ENCODE peak calls at places on chromosomes 7 and 10, in eight cellular contexts. One of them, this sample, is unnamed.

GRCh38 chr10:14918964-14919363 is 34.9 kb downstream of the DCLRE1C start:
- DNase-seq in left lung: no peak
- DNase-seq in GM13976: peak; percentile 26
- DNase-seq in GM12878: no peak
- DNase-seq in A673: no peak
- DNase-seq in glutamatergic neuron: no peak
- DNase-seq in endothelial cell: no peak
- DNase-seq in PC-9: no peak
- DNase-seq in this sample: no peak

GRCh38 chr10:126734015-126734414 is 63.5 kb upstream of the C10orf90 start:
- DNase-seq in A673: no peak
- DNase-seq in GM12878: no peak
- DNase-seq in glutamatergic neuron: no peak
- DNase-seq in PC-9: no peak
- DNase-seq in GM13976: no peak
- DNase-seq in left lung: no peak
- DNase-seq in endothelial cell: no peak
- DNase-seq in this sample: no peak

GRCh38 chr10:89887830-89888229 is 186.4 kb downstream of the KIF20B start:
- DNase-seq in glutamatergic neuron: no peak
- DNase-seq in GM12878: no peak
- DNase-seq in A673: no peak
- DNase-seq in endothelial cell: no peak
- DNase-seq in GM13976: peak; percentile 13
- DNase-seq in left lung: no peak
- DNase-seq in PC-9: no peak
- DNase-seq in this sample: no peak

GRCh38 chr7:17384400-17384799 is 85.9 kb downstream of the AHR start:
- DNase-seq in A673: no peak
- DNase-seq in glutamatergic neuron: no peak
- DNase-seq in GM12878: no peak
- DNase-seq in left lung: no peak
- DNase-seq in GM13976: no peak
- DNase-seq in PC-9: peak; percentile 32
- DNase-seq in endothelial cell: no peak
- DNase-seq in this sample: no peak

GRCh38 chr7:17185690-17186070 is 112.8 kb upstream of the AHR start:
- DNase-seq in glutamatergic neuron: no peak
- DNase-seq in endothelial cell: no peak
- DNase-seq in GM12878: peak; percentile 59
- DNase-seq in GM13976: peak; percentile 48
- DNase-seq in PC-9: no peak
- DNase-seq in A673: peak; percentile 48
- DNase-seq in left lung: no peak
- DNase-seq in this sample: no peak

GRCh38 chr7:85415743-85416142 is 228.9 kb upstream of the SEMA3D start:
- DNase-seq in PC-9: no peak
- DNase-seq in left lung: no peak
- DNase-seq in endothelial cell: no peak
- DNase-seq in glutamatergic neuron: no peak
- DNase-seq in GM13976: no peak
- DNase-seq in GM12878: no peak
- DNase-seq in A673: no peak
- DNase-seq in this sample: no peak

GRCh38 chr10:78197628-78198272 is 164.1 kb downstream of the RPS24 start:
- DNase-seq in GM12878: no peak
- DNase-seq in A673: no peak
- DNase-seq in GM13976: no peak
- DNase-seq in left lung: no peak
- DNase-seq in glutamatergic neuron: no peak
- DNase-seq in endothelial cell: no peak
- DNase-seq in PC-9: no peak
- DNase-seq in this sample: no peak

GRCh38 chr7:3436746-3437145 is 135.7 kb downstream of the SDK1 start:
- DNase-seq in GM13976: no peak
- DNase-seq in endothelial cell: no peak
- DNase-seq in left lung: no peak
- DNase-seq in GM12878: no peak
- DNase-seq in glutamatergic neuron: no peak
- DNase-seq in PC-9: peak; percentile 69
- DNase-seq in A673: no peak
- DNase-seq in this sample: no peak

GRCh38 chr7:141290365-141290764 is 216.5 kb downstream of the TMEM178B start:
- DNase-seq in GM13976: no peak
- DNase-seq in endothelial cell: no peak
- DNase-seq in A673: no peak
- DNase-seq in left lung: no peak
- DNase-seq in glutamatergic neuron: no peak
- DNase-seq in GM12878: no peak
- DNase-seq in PC-9: no peak
- DNase-seq in this sample: no peak

GRCh38 chr10:37379991-37380390 is 254.6 kb downstream of the ANKRD30A start:
- DNase-seq in left lung: no peak
- DNase-seq in GM13976: no peak
- DNase-seq in glutamatergic neuron: no peak
- DNase-seq in A673: no peak
- DNase-seq in endothelial cell: no peak
- DNase-seq in GM12878: no peak
- DNase-seq in PC-9: no peak
- DNase-seq in this sample: no peak

GRCh38 chr10:70227548-70228320 is 5.5 kb downstream of the PPA1 start:
- DNase-seq in PC-9: no peak
- DNase-seq in A673: no peak
- DNase-seq in GM12878: no peak
- DNase-seq in left lung: no peak
- DNase-seq in glutamatergic neuron: no peak
- DNase-seq in endothelial cell: no peak
- DNase-seq in GM13976: no peak
- DNase-seq in this sample: no peak

GRCh38 chr7:115040526-115040925 is 118.6 kb downstream of the MDFIC start:
- DNase-seq in left lung: no peak
- DNase-seq in A673: no peak
- DNase-seq in glutamatergic neuron: no peak
- DNase-seq in GM12878: no peak
- DNase-seq in GM13976: no peak
- DNase-seq in PC-9: no peak
- DNase-seq in endothelial cell: no peak
- DNase-seq in this sample: no peak

GRCh38 chr10:25334445-25334844 is 159.6 kb downstream of the GPR158 start:
- DNase-seq in GM12878: no peak
- DNase-seq in A673: no peak
- DNase-seq in glutamatergic neuron: no peak
- DNase-seq in endothelial cell: no peak
- DNase-seq in GM13976: no peak
- DNase-seq in left lung: no peak
- DNase-seq in PC-9: no peak
- DNase-seq in this sample: no peak

GRCh38 chr10:132649651-132650360 is 112.2 kb downstream of the INPP5A start:
- DNase-seq in endothelial cell: no peak
- DNase-seq in left lung: peak; percentile 54
- DNase-seq in GM12878: no peak
- DNase-seq in PC-9: no peak
- DNase-seq in glutamatergic neuron: peak; percentile 10
- DNase-seq in GM13976: no peak
- DNase-seq in A673: no peak
- DNase-seq in this sample: no peak

GRCh38 chr10:102770108-102770482 is 26.3 kb downstream of the WBP1L start:
- DNase-seq in GM13976: no peak
- DNase-seq in A673: no peak
- DNase-seq in left lung: no peak
- DNase-seq in glutamatergic neuron: no peak
- DNase-seq in endothelial cell: no peak
- DNase-seq in GM12878: no peak
- DNase-seq in PC-9: no peak
- DNase-seq in this sample: no peak

GRCh38 chr7:65946895-65947294 is 35.1 kb downstream of the GUSB start:
- DNase-seq in endothelial cell: no peak
- DNase-seq in GM12878: no peak
- DNase-seq in GM13976: no peak
- DNase-seq in A673: no peak
- DNase-seq in PC-9: peak; percentile 72
- DNase-seq in left lung: no peak
- DNase-seq in glutamatergic neuron: no peak
- DNase-seq in this sample: no peak

GRCh38 chr7:49775949-49776443 is 2.6 kb downstream of the VWC2 start:
- DNase-seq in GM13976: no peak
- DNase-seq in GM12878: no peak
- DNase-seq in endothelial cell: peak; percentile 22
- DNase-seq in PC-9: no peak
- DNase-seq in glutamatergic neuron: no peak
- DNase-seq in left lung: no peak
- DNase-seq in A673: no peak
- DNase-seq in this sample: no peak

GRCh38 chr10:91908358-91909177 is 718 bp downstream of the FGFBP3 start:
- DNase-seq in endothelial cell: peak; percentile 77
- DNase-seq in left lung: peak; percentile 92
- DNase-seq in GM12878: peak; percentile 48
- DNase-seq in PC-9: peak; percentile 74
- DNase-seq in glutamatergic neuron: peak; percentile 84
- DNase-seq in GM13976: peak; percentile 89
- DNase-seq in A673: peak; percentile 91
- DNase-seq in this sample: peak; percentile 76
- TF ChIP-seq CTCF in endothelial cell: no peak
- TF ChIP-seq CTCF in left lung: peak; percentile 18
- TF ChIP-seq CTCF in GM12878: peak; percentile 53
- TF ChIP-seq CTCF in PC-9: no peak
- TF ChIP-seq CTCF in glutamatergic neuron: no peak
- TF ChIP-seq CTCF in GM13976: peak; percentile 72
- TF ChIP-seq CTCF in A673: peak; percentile 75
- TF ChIP-seq CTCF in this sample: no peak

GRCh38 chr7:10798044-10798443 is 175.6 kb upstream of the PHF14 start:
- DNase-seq in GM13976: no peak
- DNase-seq in A673: no peak
- DNase-seq in GM12878: no peak
- DNase-seq in left lung: no peak
- DNase-seq in PC-9: no peak
- DNase-seq in endothelial cell: no peak
- DNase-seq in glutamatergic neuron: no peak
- DNase-seq in this sample: no peak
- TF ChIP-seq CTCF in GM13976: no peak
- TF ChIP-seq CTCF in A673: no peak
- TF ChIP-seq CTCF in GM12878: no peak
- TF ChIP-seq CTCF in left lung: no peak
- TF ChIP-seq CTCF in PC-9: no peak
- TF ChIP-seq CTCF in endothelial cell: no peak
- TF ChIP-seq CTCF in glutamatergic neuron: no peak
- TF ChIP-seq CTCF in this sample: no peak

DNA sequence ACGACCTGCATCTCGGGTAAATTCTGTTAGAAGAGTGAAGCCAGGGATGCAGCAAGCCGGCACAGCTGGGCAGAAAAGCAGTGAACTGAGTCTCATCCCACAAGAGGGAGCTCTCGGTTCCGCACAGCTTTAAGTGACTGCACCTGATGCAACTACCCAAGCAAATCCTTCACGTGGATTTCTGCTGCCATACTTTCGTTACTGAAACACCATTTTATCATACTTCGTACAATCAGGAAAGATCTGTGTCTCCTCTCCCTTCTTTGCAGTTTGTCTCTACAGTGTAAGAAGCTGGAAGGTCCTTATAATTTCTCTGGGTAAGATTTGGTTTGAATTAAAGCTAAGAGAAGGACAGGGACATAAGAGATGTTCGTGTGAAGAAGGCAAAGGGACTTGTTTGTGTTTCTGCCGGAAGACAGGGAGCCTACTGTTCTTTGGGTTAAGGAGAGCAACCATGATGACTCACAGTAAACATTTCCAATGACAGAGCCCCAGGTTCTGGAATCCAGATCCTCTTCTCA is 427.0 kb downstream of the GPAM start:
- DNase-seq in GM13976: peak; percentile 1
- DNase-seq in glutamatergic neuron: peak; percentile 61
- DNase-seq in endothelial cell: peak; percentile 70
- DNase-seq in left lung: no peak
- DNase-seq in GM12878: no peak
- DNase-seq in PC-9: no peak
- DNase-seq in A673: peak; percentile 73
- DNase-seq in this sample: peak; percentile 53
- TF ChIP-seq CTCF in GM13976: no peak
- TF ChIP-seq CTCF in glutamatergic neuron: peak; percentile 22
- TF ChIP-seq CTCF in endothelial cell: peak; percentile 40
- TF ChIP-seq CTCF in left lung: no peak
- TF ChIP-seq CTCF in GM12878: peak; percentile 49
- TF ChIP-seq CTCF in PC-9: peak; percentile 51
- TF ChIP-seq CTCF in A673: peak; percentile 77
- TF ChIP-seq CTCF in this sample: peak; percentile 50

DNA sequence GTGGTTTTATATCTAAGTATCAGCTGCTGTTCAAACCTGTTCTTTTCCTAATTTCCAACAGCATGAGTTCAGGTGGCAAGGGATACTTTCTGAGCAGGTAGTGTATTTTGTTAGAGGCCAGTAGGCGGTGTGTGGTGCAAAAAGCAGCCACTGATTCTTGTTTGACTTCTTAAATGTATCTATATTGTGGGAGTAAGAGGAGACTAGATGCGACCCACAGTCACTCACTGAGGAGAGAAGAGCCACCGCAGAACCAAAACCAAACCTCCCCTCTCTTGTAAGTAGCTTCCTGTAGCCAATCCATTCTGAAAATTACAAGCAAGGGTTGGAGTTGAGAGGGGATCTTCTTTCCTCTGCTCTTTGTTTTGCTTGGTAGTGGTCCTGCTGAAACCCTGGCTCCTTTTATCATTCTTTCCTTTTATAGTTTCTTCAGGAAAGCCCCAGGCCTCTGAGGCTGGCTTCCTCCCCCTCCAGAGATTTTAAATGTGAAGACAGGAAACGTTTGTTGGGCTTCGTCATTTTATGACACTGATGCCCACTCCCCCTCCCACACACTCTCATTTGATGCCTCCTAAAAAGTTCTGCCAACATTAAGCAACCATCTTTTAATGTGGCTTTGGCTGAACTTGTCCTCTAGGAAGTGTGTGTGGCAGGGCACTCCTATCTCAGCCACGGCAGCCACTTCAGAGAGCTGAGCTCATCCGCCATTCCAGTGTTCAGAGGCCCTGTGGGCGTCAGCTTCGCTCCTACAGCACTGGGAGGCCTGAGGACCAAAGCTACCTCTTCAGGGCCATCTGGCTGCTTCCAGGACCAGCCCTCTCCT is 566.1 kb downstream of the SUGCT start:
- DNase-seq in PC-9: no peak
- DNase-seq in glutamatergic neuron: no peak
- DNase-seq in left lung: no peak
- DNase-seq in A673: peak; percentile 75
- DNase-seq in GM12878: no peak
- DNase-seq in GM13976: no peak
- DNase-seq in endothelial cell: no peak
- DNase-seq in this sample: no peak
- TF ChIP-seq CTCF in PC-9: no peak
- TF ChIP-seq CTCF in glutamatergic neuron: no peak
- TF ChIP-seq CTCF in left lung: no peak
- TF ChIP-seq CTCF in A673: no peak
- TF ChIP-seq CTCF in GM12878: peak; percentile 16
- TF ChIP-seq CTCF in GM13976: no peak
- TF ChIP-seq CTCF in endothelial cell: no peak
- TF ChIP-seq CTCF in this sample: no peak

GRCh38 chr7:74481458-74482324 is 28.0 kb downstream of the GTF2IRD1 start:
- DNase-seq in PC-9: no peak
- DNase-seq in glutamatergic neuron: no peak
- DNase-seq in GM13976: no peak
- DNase-seq in A673: no peak
- DNase-seq in left lung: no peak
- DNase-seq in GM12878: no peak
- DNase-seq in endothelial cell: no peak
- DNase-seq in this sample: no peak
- TF ChIP-seq CTCF in PC-9: no peak
- TF ChIP-seq CTCF in glutamatergic neuron: no peak
- TF ChIP-seq CTCF in GM13976: no peak
- TF ChIP-seq CTCF in A673: no peak
- TF ChIP-seq CTCF in left lung: no peak
- TF ChIP-seq CTCF in GM12878: no peak
- TF ChIP-seq CTCF in endothelial cell: no peak
- TF ChIP-seq CTCF in this sample: no peak